ENCODE peak calls at places on chromosome 11, in nine cellular contexts. P is progenitor cell of endocrine pancreas, N is colonic mucosa, C is heart right ventricle, T is neural crest cell, F is RWPE1, V is psoas muscle, Z is HFFc6, H is fibroblast of the aortic adventitia. K is an unnamed sample.
A peak's percentile ranks its signal among the peaks of the same experiment; 100 is the strongest.

GRCh38 chr11:42631223-42631843 is 680.5 kb upstream of the API5 start:
- DNase-seq in P (no peak), N (no peak), C (no peak), T (peak; percentile 11), F (peak; percentile 9), V (no peak), Z (peak; percentile 16), H (no peak), K (no peak)

GRCh38 chr11:89498845-89499448 is 7.8 kb upstream of the NOX4 start:
- DNase-seq in P (no peak), N (no peak), C (no peak), T (no peak), F (no peak), V (no peak), Z (no peak), H (no peak), K (no peak)

GRCh38 chr11:85182437-85183109 is 444.6 kb downstream of the DLG2 start:
- DNase-seq in P (no peak), N (no peak), C (no peak), T (peak; percentile 20), F (no peak), V (no peak), Z (no peak), H (peak; percentile 10), K (no peak)

GRCh38 chr11:8631395-8632110 is 37.5 kb upstream of the STK33 start:
- DNase-seq in P (no peak), N (peak; percentile 22), C (no peak), T (no peak), F (peak; percentile 22), V (no peak), Z (peak; percentile 67), H (peak; percentile 69), K (peak; percentile 82)

GRCh38 chr11:72712168-72712721 is 38.0 kb upstream of the PDE2A start:
- DNase-seq in P (no peak), N (peak; percentile 42), C (peak; percentile 62), T (no peak), F (no peak), V (peak; percentile 83), Z (no peak), H (no peak), K (peak; percentile 51)

GRCh38 chr11:63802637-63803414 is 10.4 kb upstream of the SPINDOC start:
- DNase-seq in P (no peak), N (peak; percentile 36), C (no peak), T (no peak), F (peak; percentile 76), V (no peak), Z (peak; percentile 55), H (peak; percentile 21), K (peak; percentile 84)

GRCh38 chr11:1298695-1299492 is 10.5 kb downstream of the TOLLIP start:
- DNase-seq in P (no peak), N (peak; percentile 88), C (peak; percentile 73), T (no peak), F (peak; percentile 78), V (peak; percentile 94), Z (no peak), H (peak; percentile 71), K (peak; percentile 92)

GRCh38 chr11:18492888-18493287 is 33.9 kb downstream of the TSG101 start:
- DNase-seq in P (no peak), N (no peak), C (no peak), T (no peak), F (no peak), V (no peak), Z (no peak), H (no peak), K (no peak)

GRCh38 chr11:129992161-129992944 is 10.3 kb downstream of the PRDM10 start:
- DNase-seq in P (no peak), N (peak; percentile 64), C (no peak), T (no peak), F (peak; percentile 65), V (no peak), Z (peak; percentile 36), H (peak; percentile 31), K (peak; percentile 28)

GRCh38 chr11:4493480-4493818 is 11.0 kb downstream of the OR52K1 start:
- DNase-seq in P (no peak), N (no peak), C (no peak), T (no peak), F (no peak), V (no peak), Z (no peak), H (no peak), K (no peak)
- TF ChIP-seq CTCF in P (no peak), N (peak; percentile 10), C (no peak), T (no peak), F (peak; percentile 9), V (no peak), Z (peak; percentile 50), H (no peak), K (peak; percentile 7)

DNA sequence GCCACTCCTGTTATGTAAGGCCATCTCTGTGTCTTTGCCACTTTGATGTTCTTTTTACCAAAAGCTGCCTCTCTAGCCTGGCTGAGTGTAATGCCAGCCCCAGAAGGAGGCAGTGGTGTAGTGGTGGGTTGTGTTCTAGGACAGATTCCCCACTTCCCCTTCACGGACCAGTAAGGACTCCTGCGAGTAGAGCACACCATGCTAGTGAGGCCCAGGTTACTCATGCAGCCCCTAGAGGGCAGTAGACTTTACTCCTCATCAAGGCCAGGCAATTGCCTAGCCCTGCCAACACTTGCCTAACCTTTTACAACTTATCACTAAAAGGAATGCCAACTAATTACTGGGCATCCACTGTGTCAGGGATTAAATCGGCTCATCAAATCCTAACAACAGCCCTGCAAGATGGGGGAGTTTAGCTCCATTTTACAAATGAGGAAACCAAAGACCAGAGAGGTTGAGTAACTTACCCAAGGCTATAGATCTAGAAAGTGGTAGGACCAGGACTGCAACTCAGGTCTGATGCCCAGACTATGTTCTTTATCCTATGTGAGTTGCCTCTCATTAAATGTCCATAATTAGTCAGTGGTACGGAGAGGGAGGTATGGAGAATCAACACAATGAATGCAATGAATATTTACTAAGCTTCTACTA is 75.3 kb downstream of the APIP start:
- DNase-seq in P (no peak), N (peak; percentile 57), C (no peak), T (no peak), F (no peak), V (no peak), Z (no peak), H (no peak), K (peak; percentile 30)
- TF ChIP-seq CTCF in P (peak; percentile 36), N (peak; percentile 51), C (no peak), T (peak; percentile 51), F (no peak), V (peak; percentile 41), Z (peak; percentile 76), H (peak; percentile 40), K (peak; percentile 50)

GRCh38 chr11:36090351-36091245 is 146.7 kb downstream of the LDLRAD3 start:
- DNase-seq in P (no peak), N (no peak), C (no peak), T (no peak), F (no peak), V (no peak), Z (no peak), H (no peak), K (no peak)
- TF ChIP-seq CTCF in P (no peak), N (no peak), C (no peak), T (no peak), F (no peak), V (no peak), Z (no peak), H (no peak), K (no peak)

GRCh38 chr11:103671143-103671651 is 365.2 kb upstream of the DDI1 start:
- DNase-seq in P (no peak), N (no peak), C (no peak), T (no peak), F (no peak), V (no peak), Z (no peak), H (no peak), K (no peak)
- TF ChIP-seq CTCF in P (peak; percentile 23), N (no peak), C (no peak), T (peak; percentile 38), F (no peak), V (no peak), Z (peak; percentile 43), H (peak; percentile 30), K (peak; percentile 9)

GRCh38 chr11:69664103-69664775 is 10.9 kb downstream of the LTO1 start:
- DNase-seq in P (no peak), N (no peak), C (no peak), T (no peak), F (no peak), V (peak; percentile 28), Z (no peak), H (no peak), K (no peak)
- TF ChIP-seq CTCF in P (no peak), N (no peak), C (no peak), T (no peak), F (no peak), V (no peak), Z (no peak), H (no peak), K (no peak)

GRCh38 chr11:131217313-131218297 is 152.8 kb upstream of the NTM start:
- DNase-seq in P (no peak), N (no peak), C (no peak), T (no peak), F (no peak), V (no peak), Z (peak; percentile 41), H (no peak), K (no peak)
- TF ChIP-seq CTCF in P (peak; percentile 29), N (no peak), C (no peak), T (peak; percentile 32), F (no peak), V (no peak), Z (peak; percentile 79), H (no peak), K (peak; percentile 23)

DNA sequence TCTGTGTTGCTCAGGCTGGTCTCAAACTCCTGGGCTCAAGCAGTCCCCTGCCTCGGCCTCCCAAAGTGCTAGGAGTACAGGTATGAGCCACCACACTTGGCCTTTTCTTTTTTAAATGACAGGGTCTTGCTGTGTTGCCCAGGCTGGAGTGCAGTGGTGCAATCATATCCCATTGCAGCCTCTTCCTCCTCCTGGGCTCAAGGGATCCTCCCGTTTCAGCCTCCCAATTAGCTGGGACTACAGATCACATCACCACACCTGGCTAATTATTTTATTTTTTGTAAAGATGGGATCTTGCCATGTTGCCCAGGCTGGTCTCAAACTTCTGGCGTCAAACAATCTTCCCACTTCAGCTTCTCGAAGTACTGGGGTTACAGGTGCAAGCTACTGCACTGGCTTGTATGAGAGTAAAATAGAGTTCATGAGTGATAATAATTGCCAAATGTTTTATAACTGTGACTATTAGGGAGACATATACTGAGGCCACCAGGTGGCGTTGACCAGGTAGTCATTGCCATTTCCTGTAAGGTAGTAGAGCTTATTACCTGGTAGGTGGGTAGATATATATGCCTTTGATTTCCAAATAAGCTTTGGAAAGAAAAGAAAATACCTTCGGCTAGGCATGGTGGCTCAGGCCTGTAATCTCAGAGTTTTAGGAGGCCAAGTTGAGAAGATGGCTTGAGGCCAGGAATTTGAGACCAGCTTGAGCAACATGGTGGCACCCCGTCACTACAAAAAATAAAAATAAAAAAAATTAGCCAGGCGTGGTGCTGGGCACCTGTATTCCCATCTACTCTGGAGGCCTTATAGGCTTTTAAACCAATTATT is 5.4 kb downstream of the FDX1 start:
- DNase-seq in P (no peak), N (peak; percentile 23), C (no peak), T (no peak), F (no peak), V (no peak), Z (no peak), H (peak; percentile 24), K (no peak)
- TF ChIP-seq CTCF in P (peak; percentile 41), N (peak; percentile 14), C (no peak), T (peak; percentile 45), F (peak; percentile 34), V (no peak), Z (peak; percentile 67), H (peak; percentile 24), K (no peak)

DNA sequence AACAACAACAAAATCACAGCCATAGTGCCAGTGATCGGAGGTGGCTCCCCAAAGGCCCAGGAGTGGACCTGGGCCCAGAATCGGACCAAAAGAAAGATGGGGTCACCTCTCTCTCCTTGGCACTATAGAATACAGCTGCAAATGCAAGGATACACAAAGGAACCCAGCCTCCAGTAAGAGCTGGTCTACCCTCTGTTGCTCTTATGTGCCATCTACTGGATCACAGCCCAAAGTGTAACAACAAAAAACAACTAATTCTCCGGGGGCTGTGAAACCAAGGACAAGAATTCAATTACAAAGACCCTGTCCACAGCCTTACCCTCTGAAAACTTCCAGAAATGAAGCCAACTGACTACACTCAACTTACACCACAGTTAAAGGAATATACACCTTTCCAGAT is 21.6 kb downstream of the OR8G5 start:
- DNase-seq in P (no peak), N (no peak), C (no peak), T (no peak), F (no peak), V (no peak), Z (no peak), H (no peak), K (no peak)
- TF ChIP-seq CTCF in P (peak; percentile 29), N (no peak), C (no peak), T (no peak), F (no peak), V (no peak), Z (no peak), H (no peak), K (no peak)